ENCODE peak calls at places on chromosome 21, in ten cellular contexts. W is stimulated activated effector memory CD8-positive, alpha-beta T cell treated with anti-CD3 and anti-CD28 coated beads, Interleukin-12 subunit alpha, Interleukin-12 subunit beta, amount 100 ng/mL, for 72 hours; A is stimulated activated CD8-positive, alpha-beta memory T cell treated with anti-CD3 and anti-CD28 coated beads, Interleukin-15, amount 100 ng/mL, for 4 hours; B is stimulated activated naive CD8-positive, alpha-beta T cell treated with anti-CD3 and anti-CD28 coated beads, Interleukin-15, Interleukin-2, amounts not matched to agents 100 U/mL and 50 U/mL, for 24 hours; N is iris pigment epithelial cell; Q is CD8-positive, alpha-beta T cell; R is GM12865; P is kidney tubule cell; D is GM23248; L is activated naive CD8-positive, alpha-beta T cell treated with anti-CD3 and anti-CD28 coated beads, Interleukin-2, amount 50 U/mL, for 24 hours. G is an unnamed sample.

GRCh38 chr21:38982096-38982495 is 176.4 kb downstream of the ETS2 start:
- DNase-seq in L (no peak), A (no peak), R (no peak), N (no peak), B (no peak), Q (no peak), D (no peak), W (no peak), P (peak), G (no peak)

GRCh38 chr21:46207006-46207919 is 21.3 kb downstream of the LSS start:
- DNase-seq in B (no peak), Q (no peak), A (no peak), W (no peak), L (no peak), D (no peak), P (no peak), N (no peak), R (no peak), G (no peak)

GRCh38 chr21:36761685-36762084 is 62.8 kb downstream of the SIM2 start:
- DNase-seq in W (no peak), Q (no peak), L (no peak), B (no peak), P (no peak), R (no peak), D (no peak), N (no peak), A (no peak), G (no peak)

GRCh38 chr21:44463716-44464115 is 8.4 kb downstream of the LRRC3 start:
- DNase-seq in N (no peak), W (no peak), L (no peak), Q (no peak), R (no peak), D (no peak), P (no peak), B (no peak), A (no peak), G (no peak)

GRCh38 chr21:32322676-32323075 is 24.0 kb downstream of the MRAP start:
- DNase-seq in A (no peak), L (no peak), R (no peak), B (no peak), P (no peak), N (no peak), D (no peak), W (no peak), Q (no peak), G (no peak)

GRCh38 chr21:26840206-26840605 is 5.0 kb downstream of the ADAMTS1 start:
- DNase-seq in N (no peak), A (no peak), P (no peak), R (no peak), Q (peak), B (peak), W (no peak), L (peak), D (no peak), G (no peak)

GRCh38 chr21:44548381-44548780 is 2.9 kb downstream of the KRTAP10-2 start:
- DNase-seq in N (no peak), R (no peak), B (no peak), A (no peak), P (no peak), W (no peak), L (no peak), D (no peak), Q (no peak), G (no peak)

GRCh38 chr21:29287383-29287782 is 11.3 kb upstream of the BACH1 start:
- DNase-seq in A (no peak), D (peak), R (peak), B (no peak), W (no peak), Q (no peak), N (peak), L (no peak), P (peak), G (no peak)

GRCh38 chr21:41604583-41605041 is 96.7 kb upstream of the TMPRSS2 start:
- DNase-seq in R (no peak), P (no peak), L (no peak), Q (no peak), A (no peak), W (no peak), N (no peak), D (peak), B (no peak), G (no peak)

GRCh38 chr21:23887709-23888303 is 1719.5 kb downstream of the MRPL39 start:
- DNase-seq in W (peak), N (no peak), D (no peak), P (no peak), L (peak), B (peak), A (peak), R (peak), Q (peak), G (no peak)

GRCh38 chr21:43734131-43734634 is 15.3 kb downstream of the PDXK start:
- DNase-seq in A (no peak), W (no peak), N (no peak), D (no peak), R (no peak), P (peak), Q (no peak), B (no peak), L (no peak), G (no peak)

GRCh38 chr21:15057290-15057689 is 7.5 kb downstream of the NRIP1 start:
- DNase-seq in L (peak), D (no peak), B (no peak), W (no peak), A (no peak), N (no peak), P (peak), R (no peak), Q (no peak), G (no peak)

GRCh38 chr21:16195476-16195875 is 465.7 kb downstream of the USP25 start:
- DNase-seq in Q (no peak), P (peak), W (no peak), B (no peak), A (no peak), N (peak), L (no peak), D (peak), R (no peak), G (no peak)

GRCh38 chr21:46480466-46480865 is 21.8 kb downstream of the DIP2A start:
- DNase-seq in R (no peak), A (no peak), L (no peak), P (no peak), D (no peak), N (no peak), W (no peak), Q (no peak), B (no peak), G (no peak)

GRCh38 chr21:44946254-44947041 is 6.6 kb downstream of the SLX9 start:
- DNase-seq in B (no peak), A (no peak), W (no peak), P (no peak), L (no peak), R (no peak), N (no peak), Q (no peak), D (no peak), G (no peak)

GRCh38 chr21:41570791-41571355 is 62.9 kb upstream of the TMPRSS2 start:
- DNase-seq in Q (no peak), R (peak), D (no peak), P (no peak), B (no peak), N (no peak), A (no peak), W (no peak), L (no peak), G (no peak)

GRCh38 chr21:45386336-45386727 is 18.6 kb upstream of the COL18A1 start:
- DNase-seq in Q (no peak), P (peak), D (no peak), A (no peak), W (no peak), N (no peak), R (no peak), B (no peak), L (no peak), G (no peak)

GRCh38 chr21:46045154-46045553 is 52.8 kb upstream of the COL6A2 start:
- DNase-seq in W (no peak), R (no peak), P (no peak), Q (no peak), L (no peak), A (no peak), B (no peak), N (no peak), D (no peak), G (no peak)

GRCh38 chr21:14603202-14603601 is 57.1 kb upstream of the SAMSN1 start:
- DNase-seq in P (peak), D (peak), L (no peak), N (peak), A (no peak), B (no peak), W (no peak), R (no peak), Q (no peak), G (no peak)

GRCh38 chr21:42319851-42320602 is 4.8 kb upstream of the TFF3 start:
- DNase-seq in B (no peak), L (no peak), N (no peak), R (no peak), A (no peak), D (no peak), W (peak), Q (no peak), P (no peak), G (no peak)

GRCh38 chr21:46206163-46207005 is 22.1 kb upstream of the SPATC1L start:
- DNase-seq in W (no peak), B (no peak), R (no peak), A (no peak), L (no peak), Q (no peak), N (no peak), P (no peak), D (no peak), G (no peak)